ENCODE peak calls at places on chromosomes 6 and 20, in seven cellular contexts. Z is brain microvascular endothelial cell; T is colonic mucosa; A is A673; U is coronary artery; D is CD8-positive, alpha-beta T cell; K is ovary. W is an unnamed sample.

GRCh38 chr6:37838209-37838921 is 18.8 kb downstream of the ZFAND3 start:
- DNase-seq in Z (no peak), D (no peak), U (no peak), A (no peak), K (no peak), T (no peak), W (no peak)

GRCh38 chr6:3418521-3419060 is 38.3 kb downstream of the SLC22A23 start:
- DNase-seq in A (no peak), D (no peak), K (no peak), U (no peak), T (peak; percentile 66), Z (no peak), W (no peak)

GRCh38 chr6:16129623-16130243 is 847 bp downstream of the MYLIP start:
- DNase-seq in U (no peak), D (peak; percentile 47), Z (no peak), T (peak; percentile 54), A (peak; percentile 47), K (no peak), W (peak; percentile 22)

GRCh38 chr6:125066964-125067363 is 86.6 kb upstream of the TPD52L1 start:
- DNase-seq in A (no peak), U (no peak), K (no peak), Z (peak; percentile 41), D (peak; percentile 16), T (no peak), W (no peak)

GRCh38 chr6:144265390-144265789 is 19.7 kb upstream of the UTRN start:
- DNase-seq in A (peak; percentile 90), D (no peak), T (no peak), U (no peak), K (no peak), Z (peak; percentile 86), W (peak; percentile 67)

GRCh38 chr6:51959744-51960383 is 127.5 kb downstream of the PKHD1 start:
- DNase-seq in D (no peak), Z (peak; percentile 74), K (peak; percentile 34), U (no peak), T (peak; percentile 70), A (peak; percentile 79), W (peak; percentile 64)

GRCh38 chr20:56788041-56788670 is 159.1 kb downstream of the TFAP2C start:
- DNase-seq in K (no peak), A (no peak), D (no peak), U (no peak), Z (peak; percentile 97), T (no peak), W (peak; percentile 95)

GRCh38 chr20:45355209-45355608 is 7.0 kb upstream of the SDC4 start:
- DNase-seq in Z (peak; percentile 64), A (no peak), D (no peak), U (no peak), K (no peak), T (no peak), W (no peak)

GRCh38 chr6:124854338-124854922 is 107.8 kb upstream of the RNF217 start:
- DNase-seq in T (no peak), K (no peak), U (no peak), A (peak; percentile 38), D (no peak), Z (no peak), W (peak; percentile 18)

GRCh38 chr20:59688999-59689398 is 84.7 kb downstream of the PHACTR3 start:
- DNase-seq in U (no peak), T (no peak), D (no peak), Z (no peak), A (no peak), K (no peak), W (no peak)

GRCh38 chr6:164085552-164086325 is 671.2 kb downstream of the QKI start:
- DNase-seq in K (no peak), Z (peak; percentile 70), U (peak; percentile 91), T (no peak), D (no peak), A (no peak), W (no peak)

GRCh38 chr6:129657433-129657832 is 52.5 kb downstream of the ARHGAP18 start:
- DNase-seq in A (no peak), K (no peak), U (no peak), D (no peak), Z (no peak), T (no peak), W (no peak)

GRCh38 chr20:48260370-48260769 is 475.1 kb upstream of the SULF2 start:
- DNase-seq in D (no peak), K (no peak), U (peak; percentile 28), A (no peak), Z (no peak), T (no peak), W (no peak)

GRCh38 chr6:11766056-11766455 is 12.5 kb downstream of the ADTRP start:
- DNase-seq in U (peak; percentile 11), T (no peak), D (no peak), Z (peak; percentile 60), K (no peak), A (no peak), W (no peak)

GRCh38 chr6:153208706-153209105 is 77.6 kb upstream of the RGS17 start:
- DNase-seq in D (no peak), U (no peak), A (no peak), K (no peak), T (no peak), Z (no peak), W (no peak)

GRCh38 chr20:62595069-62595468 is 47.2 kb upstream of the SLCO4A1 start:
- DNase-seq in D (no peak), T (no peak), A (no peak), Z (no peak), K (no peak), U (no peak), W (no peak)

GRCh38 chr6:85191656-85192055 is 258.2 kb upstream of the NT5E start:
- DNase-seq in Z (no peak), T (no peak), A (no peak), D (no peak), K (no peak), U (no peak), W (no peak)

GRCh38 chr20:62059926-62060630 is 5.6 kb downstream of the TAF4 start:
- DNase-seq in K (no peak), Z (no peak), D (no peak), A (no peak), T (no peak), U (no peak), W (no peak)

GRCh38 chr20:19889011-19889953 is 127.9 kb upstream of the NAA20 start:
- DNase-seq in D (no peak), K (peak; percentile 71), A (no peak), U (no peak), Z (peak; percentile 63), T (peak; percentile 58), W (peak; percentile 38)

GRCh38 chr6:17902953-17903352 is 84.5 kb downstream of the KIF13A start:
- DNase-seq in A (no peak), U (no peak), D (no peak), T (no peak), Z (no peak), K (no peak), W (no peak)

GRCh38 chr6:142746524-142746923 is 198.5 kb downstream of the HIVEP2 start:
- DNase-seq in T (no peak), K (no peak), D (peak; percentile 30), Z (no peak), U (no peak), A (peak; percentile 56), W (no peak)

GRCh38 chr6:165791306-165791705 is 128.3 kb upstream of the PDE10A start:
- DNase-seq in Z (no peak), T (no peak), U (no peak), K (no peak), D (no peak), A (no peak), W (no peak)

GRCh38 chr20:2822073-2822472 is 5.9 kb downstream of the TMEM239 start:
- DNase-seq in D (peak; percentile 28), U (peak; percentile 62), K (peak; percentile 37), A (no peak), T (no peak), Z (no peak), W (no peak)

GRCh38 chr20:43870484-43870883 is 44.2 kb upstream of the TOX2 start:
- DNase-seq in K (no peak), D (no peak), Z (no peak), U (no peak), A (no peak), T (no peak), W (no peak)

GRCh38 chr6:70210462-70210861 is 92.4 kb downstream of the COL9A1 start:
- DNase-seq in K (no peak), Z (no peak), D (no peak), A (peak; percentile 30), U (no peak), T (no peak), W (peak; percentile 11)

DNA sequence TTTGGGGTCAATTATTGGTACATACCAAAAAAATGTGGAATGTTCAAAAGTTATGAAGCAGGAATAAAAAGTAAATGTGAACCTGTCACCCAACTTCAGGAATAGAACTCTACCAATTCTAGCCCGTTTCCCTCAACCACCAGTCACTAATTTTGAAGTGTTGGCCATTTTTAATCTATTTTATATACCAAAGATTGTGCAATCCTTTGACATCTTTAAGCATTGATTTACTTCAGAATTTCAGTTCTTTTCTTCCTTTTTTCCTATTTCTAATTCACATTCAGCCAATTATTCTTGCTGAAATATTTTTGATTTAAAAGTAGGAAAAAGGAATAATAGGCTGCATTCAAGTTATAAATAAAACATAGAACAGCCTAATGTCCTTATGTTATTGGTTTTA is 46.9 kb upstream of the SMIM28 start:
- DNase-seq in A (no peak), Z (no peak), T (no peak), U (no peak), K (no peak), D (no peak), W (no peak)
- H3K27ac ChIP-seq in A (no peak overlapping the region), Z (no peak overlapping the region), T (no peak overlapping the region), U (no peak overlapping the region), K (no peak overlapping the region), D (no peak overlapping the region), W (no peak overlapping the region)

GRCh38 chr6:29737707-29738630 is 14.7 kb downstream of the HLA-F start:
- DNase-seq in D (peak; percentile 70), K (no peak), A (peak; percentile 50), T (peak; percentile 84), Z (peak; percentile 61), U (peak; percentile 71), W (peak; percentile 57)
- TF ChIP-seq CTCF in D (peak; percentile 67), K (no peak), A (peak; percentile 69), T (peak; percentile 49), Z (peak; percentile 85), U (peak; percentile 23), W (peak; percentile 74)

GRCh38 chr6:119109654-119110325 is 31.3 kb upstream of the FAM184A start:
- DNase-seq in T (no peak), U (no peak), A (no peak), D (no peak), Z (no peak), K (no peak), W (no peak)
- H3K27ac ChIP-seq in T (no peak overlapping the region), U (no peak overlapping the region), A (no peak overlapping the region), D (no peak overlapping the region), Z (no peak overlapping the region), K (no peak overlapping the region), W (no peak overlapping the region)

DNA sequence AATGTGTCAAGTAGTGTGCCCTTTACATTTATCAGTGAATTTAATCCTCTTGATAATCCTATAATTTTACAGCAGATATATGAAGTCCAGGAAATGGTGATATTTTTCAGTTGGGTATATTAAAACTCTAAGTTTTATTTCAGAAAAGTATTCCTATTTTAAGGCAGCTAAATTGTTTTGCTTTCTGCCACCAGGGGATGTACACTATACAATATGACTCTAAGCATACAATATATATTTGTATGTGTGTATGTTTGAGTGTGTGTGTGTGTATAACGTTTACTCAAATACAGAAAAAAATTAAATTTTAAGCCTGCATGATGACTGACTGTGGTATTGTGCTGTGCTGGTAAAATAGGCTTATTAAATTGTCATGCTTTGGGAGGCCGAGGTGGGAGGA is 102.0 kb upstream of the RUNX2 start:
- DNase-seq in A (no peak), U (no peak), Z (no peak), D (no peak), T (no peak), K (no peak), W (no peak)
- TF ChIP-seq CTCF in A (peak; percentile 38), U (no peak), Z (peak; percentile 21), D (no peak), T (no peak), K (no peak), W (no peak)

W was measured in RWPE1.